ENCODE peak calls at places on chromosomes 16 and 17, in seven cellular contexts. X, D, K, G, N, W and P are unnamed samples.

GRCh38 chr17:37696366-37696765 is 48.5 kb downstream of the HNF1B start:
- DNase-seq in K (no peak), D (no peak), N (no peak), X (peak; percentile 14), W (no peak), G (no peak), P (no peak)

GRCh38 chr16:4098496-4098895 is 17.7 kb downstream of the ADCY9 start:
- DNase-seq in D (no peak), G (no peak), N (no peak), X (no peak), W (no peak), K (no peak), P (no peak)

GRCh38 chr16:85497622-85498314 is 115.4 kb upstream of the GSE1 start:
- DNase-seq in G (no peak), X (no peak), N (no peak), K (no peak), W (no peak), D (no peak), P (no peak)

GRCh38 chr16:81137012-81137335 is 40.8 kb upstream of the GCSH start:
- DNase-seq in K (no peak), W (peak; percentile 37), N (no peak), D (no peak), X (no peak), G (peak; percentile 27), P (no peak)

GRCh38 chr16:58492066-58492465 is 7.9 kb upstream of the NDRG4 start:
- DNase-seq in K (no peak), X (no peak), W (no peak), G (no peak), N (no peak), D (no peak), P (no peak)

GRCh38 chr16:11655655-11656054 is 12.6 kb upstream of the SNN start:
- DNase-seq in W (no peak), N (no peak), D (no peak), K (no peak), G (no peak), X (no peak), P (no peak)

GRCh38 chr16:20740007-20740883 is 1.4 kb downstream of the THUMPD1 start:
- DNase-seq in G (no peak), W (no peak), D (peak; percentile 21), K (peak; percentile 23), X (no peak), N (no peak), P (peak; percentile 21)

GRCh38 chr16:59330030-59330670 is 596.0 kb upstream of the GOT2 start:
- DNase-seq in K (no peak), D (no peak), W (no peak), G (no peak), N (no peak), X (no peak), P (no peak)

GRCh38 chr16:64589836-64590235 is 532.0 kb downstream of the CDH11 start:
- DNase-seq in D (no peak), N (no peak), W (no peak), G (no peak), K (no peak), X (no peak), P (no peak)

GRCh38 chr17:7133424-7133823 is 18.8 kb upstream of the ASGR2 start:
- DNase-seq in G (peak; percentile 33), K (no peak), D (no peak), W (no peak), N (no peak), X (no peak), P (no peak)

GRCh38 chr17:35540589-35541404 is 3.3 kb upstream of the SLFN12L start:
- DNase-seq in K (peak; percentile 30), X (peak; percentile 69), D (no peak), N (no peak), G (peak; percentile 43), W (no peak), P (no peak)

GRCh38 chr17:1953866-1954265 is 71.3 kb downstream of the RTN4RL1 start:
- DNase-seq in N (no peak), G (no peak), K (no peak), D (no peak), W (no peak), X (no peak), P (no peak)

GRCh38 chr17:12342609-12343248 is 322.1 kb downstream of the MAP2K4 start:
- DNase-seq in K (peak; percentile 46), W (no peak), X (no peak), N (peak; percentile 8), G (no peak), D (peak; percentile 22), P (no peak)

GRCh38 chr17:77889866-77890760 is 68.4 kb upstream of the TNRC6C start:
- DNase-seq in K (no peak), W (no peak), D (no peak), G (no peak), N (no peak), X (peak; percentile 52), P (no peak)

DNA sequence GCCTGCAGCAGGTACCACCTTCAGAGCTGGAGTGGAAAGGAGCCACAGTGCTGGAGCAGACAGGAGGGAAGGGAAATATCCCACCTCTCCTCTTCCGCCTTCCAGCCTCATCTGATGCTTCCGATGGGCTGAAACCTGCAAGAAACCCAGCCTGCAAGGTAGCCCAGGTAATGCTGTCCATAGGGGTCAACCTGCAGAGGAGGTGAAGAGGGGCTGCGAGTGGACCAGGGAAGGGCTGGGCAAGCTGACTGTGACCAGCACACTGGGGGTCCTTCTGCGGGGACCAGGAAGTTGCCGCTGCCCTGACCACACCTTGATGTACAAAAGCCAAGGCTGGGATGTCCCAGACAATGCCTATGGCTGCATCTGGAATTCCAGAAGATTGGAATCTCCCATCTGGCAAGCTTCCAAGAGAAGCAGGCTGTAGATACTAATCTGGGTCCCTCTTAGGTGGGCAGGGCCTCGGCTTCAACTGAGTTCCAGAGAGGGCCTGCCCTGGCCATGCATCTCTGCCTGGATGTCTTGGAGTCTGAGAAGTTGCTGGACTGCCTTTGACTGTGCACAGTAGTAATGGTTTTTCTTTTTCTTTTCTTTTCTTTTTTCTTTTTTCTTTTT is 5.8 kb downstream of the FOXL1 start:
- DNase-seq in N (no peak), K (no peak), W (no peak), D (no peak), X (no peak), G (no peak), P (no peak)
- TF ChIP-seq POLR2A in N (no peak), K (no peak), W (no peak), D (no peak), X (no peak), G (no peak), P (no peak)

DNA sequence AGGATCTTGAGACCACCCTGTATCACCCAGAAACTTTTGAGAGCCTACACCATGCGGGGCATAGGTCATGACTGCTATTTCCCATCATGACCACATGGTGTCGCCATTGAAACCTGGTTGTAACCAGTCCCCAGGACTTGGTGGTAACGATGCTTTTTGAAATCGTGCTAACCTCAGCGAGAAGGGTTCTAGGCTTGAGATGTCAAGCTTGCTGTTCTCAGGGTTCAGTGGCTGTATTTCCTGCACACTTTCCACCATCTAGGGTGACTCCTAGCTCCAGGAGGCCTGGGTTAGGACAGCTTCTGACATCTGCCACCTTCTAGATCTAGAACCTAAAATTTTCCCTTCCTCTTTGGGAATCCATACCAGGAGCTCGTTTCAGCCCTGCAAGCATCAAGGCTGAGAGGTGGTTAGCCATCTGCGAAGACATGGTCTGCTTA is 13.0 kb upstream of the SPNS3 start:
- DNase-seq in D (peak; percentile 90), X (no peak), W (peak; percentile 37), G (peak; percentile 67), K (peak; percentile 34), N (peak; percentile 71), P (peak; percentile 74)
- H3K27ac ChIP-seq in D (no peak overlapping the region), X (no peak overlapping the region), W (no peak overlapping the region), G (no peak overlapping the region), K (no peak overlapping the region), N (no peak overlapping the region), P (no peak overlapping the region)

DNA sequence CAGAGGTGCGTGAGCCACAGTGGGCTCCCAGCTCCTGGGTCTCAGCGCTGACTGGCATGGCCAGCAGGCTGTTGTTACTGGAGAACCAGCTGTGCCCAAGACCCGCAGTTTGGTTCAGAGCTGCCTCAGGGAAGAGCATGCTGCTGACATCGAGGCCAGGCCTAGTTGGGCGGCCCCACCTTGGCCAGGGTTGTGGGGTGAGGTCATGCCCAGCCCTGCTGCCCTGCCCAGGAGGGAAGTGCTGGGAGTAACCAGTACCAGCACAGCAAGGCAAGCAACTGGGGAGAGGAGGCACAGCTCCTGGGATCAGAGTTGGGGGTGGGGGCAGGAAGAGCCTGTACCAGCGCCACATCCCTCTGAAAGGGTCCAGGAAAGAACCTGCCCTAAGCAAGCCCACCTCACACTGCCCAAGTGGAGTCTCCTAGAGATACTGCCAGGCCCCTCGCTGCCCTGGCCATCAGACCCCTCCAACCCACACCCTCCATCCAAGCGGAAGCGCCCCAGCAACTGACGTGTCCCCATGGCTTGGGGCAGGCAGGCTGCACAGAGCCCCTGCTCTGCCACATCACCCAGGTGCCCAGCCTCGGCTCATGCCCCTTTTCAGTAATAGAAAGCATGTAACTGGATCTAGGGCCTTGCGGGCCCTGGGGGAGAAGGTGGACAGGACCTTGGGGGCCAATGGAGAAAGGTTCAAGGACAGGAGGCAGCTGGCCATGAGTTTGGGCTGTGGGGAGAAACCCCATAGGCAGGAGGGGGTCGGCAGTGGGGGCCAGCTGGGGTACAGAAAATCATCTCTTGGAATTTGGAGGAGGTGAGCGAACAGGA is 990 bp downstream of the DOK4 start:
- DNase-seq in N (no peak), K (no peak), D (no peak), W (no peak), G (no peak), X (no peak), P (no peak)
- TF ChIP-seq POLR2A in N (no peak), K (no peak), D (no peak), W (no peak), G (no peak), X (no peak), P (no peak)

GRCh38 chr17:49574283-49574892 is 1.3 kb upstream of the NXPH3 start:
- DNase-seq in D (no peak), G (no peak), N (no peak), X (no peak), W (no peak), K (no peak), P (no peak)

GRCh38 chr17:49571764-49572163 is 3.9 kb upstream of the NXPH3 start:
- DNase-seq in G (no peak), N (no peak), W (no peak), X (no peak), K (no peak), D (no peak), P (no peak)

GRCh38 chr17:49573510-49574282 is 2.0 kb upstream of the NXPH3 start:
- DNase-seq in K (no peak), W (no peak), D (no peak), X (no peak), G (no peak), N (no peak), P (no peak)

GRCh38 chr17:49572226-49572625 is 3.4 kb upstream of the NXPH3 start:
- DNase-seq in N (no peak), X (no peak), W (no peak), G (no peak), D (no peak), K (no peak), P (no peak)

DNA sequence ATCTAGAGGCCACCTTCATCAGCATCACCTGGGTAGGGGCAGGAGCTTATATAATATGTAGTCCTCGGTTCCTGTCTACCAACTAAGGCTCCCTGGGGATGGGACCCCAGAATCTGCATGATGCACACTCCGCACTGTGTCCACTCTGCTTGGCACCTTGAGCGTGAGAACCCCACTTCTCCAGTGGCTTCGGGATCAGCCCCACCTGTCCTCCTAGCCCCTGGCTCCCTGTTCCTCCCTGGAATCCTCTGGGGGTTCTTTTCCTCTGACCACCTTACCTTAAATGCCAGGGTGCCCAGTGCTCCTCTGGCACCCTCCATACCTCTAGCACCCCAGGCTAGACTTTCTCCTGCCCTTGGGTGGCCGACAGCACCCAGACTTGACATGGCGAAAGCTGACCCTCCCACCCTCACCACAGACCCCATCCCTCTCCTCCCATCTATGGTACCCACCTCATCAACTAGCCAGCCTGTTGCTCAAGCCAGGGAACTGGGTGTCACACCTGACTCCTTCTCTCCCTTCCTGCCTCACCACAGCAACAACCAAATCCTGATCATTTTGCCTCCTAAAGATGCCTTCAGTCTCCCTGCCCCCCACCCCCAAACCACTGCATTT is 2.8 kb upstream of the NXPH3 start:
- DNase-seq in W (no peak), G (no peak), D (no peak), K (no peak), N (no peak), X (no peak), P (no peak)
- H3K27ac ChIP-seq in W (no peak overlapping the region), G (no peak overlapping the region), D (no peak overlapping the region), K (peak overlapping the region; percentile 93), N (no peak overlapping the region), X (peak overlapping the region; percentile 87), P (no peak overlapping the region)